ENCODE peak calls at places on chromosome 2, in eight cellular contexts. H is activated CD8-positive, alpha-beta T cell treated with anti-CD3 and anti-CD28 coated beads for 36 hours; L is AG08396; J is PC-9; P is fibroblast of lung; E is progenitor cell of endocrine pancreas; G is H7; R is GM20000. F is an unnamed sample.

GRCh38 chr2:207828361-207829057 is 58.8 kb upstream of the FZD5 start:
- DNase-seq in P (no peak), R (no peak), G (no peak), E (no peak), H (no peak), J (peak; percentile 86), L (no peak), F (no peak)

GRCh38 chr2:32933756-32934095 is 13.0 kb upstream of the LTBP1 start:
- DNase-seq in E (no peak), P (no peak), G (no peak), H (no peak), J (no peak), L (no peak), R (no peak), F (no peak)

GRCh38 chr2:134333646-134334189 is 79.8 kb downstream of the MGAT5 start:
- DNase-seq in L (no peak), R (no peak), H (no peak), J (no peak), P (peak; percentile 21), E (no peak), G (no peak), F (no peak)

GRCh38 chr2:120447122-120447785 is 101.3 kb downstream of the INHBB start:
- DNase-seq in G (no peak), R (no peak), P (no peak), E (no peak), H (no peak), L (no peak), J (no peak), F (no peak)

GRCh38 chr2:96525211-96525507 is 11.4 kb upstream of the ARID5A start:
- DNase-seq in E (no peak), R (no peak), P (no peak), G (peak; percentile 29), J (no peak), H (no peak), L (no peak), F (no peak)

GRCh38 chr2:234952270-234953115 is 676 bp downstream of the SH3BP4 start:
- DNase-seq in E (peak; percentile 40), R (peak; percentile 32), P (no peak), L (peak; percentile 34), J (no peak), G (peak; percentile 68), H (peak; percentile 2), F (peak; percentile 36)

GRCh38 chr2:136191041-136191440 is 73.1 kb upstream of the CXCR4 start:
- DNase-seq in J (no peak), G (no peak), P (no peak), H (no peak), L (no peak), E (no peak), R (no peak), F (no peak)

GRCh38 chr2:119490106-119490505 is 34.2 kb downstream of the SCTR start:
- DNase-seq in E (no peak), R (no peak), H (no peak), L (no peak), G (no peak), P (no peak), J (no peak), F (no peak)

GRCh38 chr2:30911327-30911726 is 104.1 kb upstream of the CAPN13 start:
- DNase-seq in G (no peak), R (no peak), J (no peak), E (no peak), L (no peak), P (no peak), H (no peak), F (no peak)

GRCh38 chr2:7704296-7704865 is 787.2 kb downstream of the RNF144A start:
- DNase-seq in H (no peak), E (no peak), L (no peak), G (no peak), P (peak; percentile 10), R (no peak), J (no peak), F (no peak)

GRCh38 chr2:240604939-240605716 is 18.6 kb downstream of the CAPN10 start:
- DNase-seq in L (no peak), J (no peak), E (no peak), P (no peak), H (no peak), G (peak; percentile 54), R (no peak), F (no peak)

GRCh38 chr2:238694136-238694755 is 153.6 kb upstream of the TWIST2 start:
- DNase-seq in H (no peak), G (no peak), E (no peak), P (no peak), L (no peak), R (no peak), J (no peak), F (no peak)

GRCh38 chr2:20411361-20411894 is 35.4 kb upstream of the RHOB start:
- DNase-seq in H (peak; percentile 89), R (peak; percentile 72), G (peak; percentile 81), P (peak; percentile 84), J (peak; percentile 68), E (peak; percentile 42), L (peak; percentile 81), F (peak; percentile 78)

GRCh38 chr2:191032588-191033429 is 18.8 kb upstream of the STAT1 start:
- DNase-seq in G (no peak), H (no peak), L (no peak), E (no peak), P (no peak), J (no peak), R (no peak), F (no peak)

GRCh38 chr2:150013011-150013410 is 425.4 kb upstream of the MMADHC start:
- DNase-seq in L (no peak), R (no peak), J (no peak), P (peak; percentile 63), G (no peak), H (no peak), E (no peak), F (no peak)

GRCh38 chr2:3927031-3927430 is 223.7 kb downstream of the DCDC2C start:
- DNase-seq in J (no peak), L (no peak), E (no peak), R (no peak), G (peak; percentile 56), P (no peak), H (no peak), F (no peak)

GRCh38 chr2:124776332-124776731 is 751.2 kb downstream of the CNTNAP5 start:
- DNase-seq in R (no peak), L (no peak), H (no peak), G (no peak), P (no peak), J (no peak), E (no peak), F (no peak)